ENCODE peak calls at places on chromosome 21, in eight cellular contexts. One of them, this sample, is unnamed. For H3K9me3, the result is how much of the 10 kb centered on the place peaks cover.

GRCh38 chr21:29148535-29148934 is 18.1 kb downstream of the MAP3K7CL start:
- DNase-seq in transverse colon: no peak
- DNase-seq in GM23248: peak
- DNase-seq in MM.1S: no peak
- DNase-seq in fibroblast of lung: peak
- DNase-seq in cardiac muscle cell: peak
- DNase-seq in breast epithelium: no peak
- DNase-seq in BE2C: no peak
- DNase-seq in this sample: peak

GRCh38 chr21:42221581-42222345 is 2.8 kb downstream of the ABCG1 start:
- DNase-seq in transverse colon: no peak
- DNase-seq in GM23248: no peak
- DNase-seq in MM.1S: no peak
- DNase-seq in fibroblast of lung: peak
- DNase-seq in cardiac muscle cell: peak
- DNase-seq in breast epithelium: no peak
- DNase-seq in BE2C: no peak
- DNase-seq in this sample: no peak

GRCh38 chr21:31658053-31658452 is 1.4 kb upstream of the SOD1 start:
- DNase-seq in transverse colon: peak
- DNase-seq in GM23248: no peak
- DNase-seq in MM.1S: no peak
- DNase-seq in fibroblast of lung: no peak
- DNase-seq in cardiac muscle cell: no peak
- DNase-seq in breast epithelium: no peak
- DNase-seq in BE2C: no peak
- DNase-seq in this sample: no peak

GRCh38 chr21:42434884-42435283 is 31.2 kb downstream of the UBASH3A start:
- DNase-seq in transverse colon: no peak
- DNase-seq in GM23248: no peak
- DNase-seq in MM.1S: no peak
- DNase-seq in fibroblast of lung: no peak
- DNase-seq in cardiac muscle cell: no peak
- DNase-seq in breast epithelium: no peak
- DNase-seq in BE2C: no peak
- DNase-seq in this sample: no peak

GRCh38 chr21:44012474-44013379 is 618 bp downstream of the TRAPPC10 start:
- DNase-seq in transverse colon: peak
- DNase-seq in GM23248: peak
- DNase-seq in MM.1S: peak
- DNase-seq in fibroblast of lung: peak
- DNase-seq in cardiac muscle cell: peak
- DNase-seq in breast epithelium: no peak
- DNase-seq in BE2C: peak
- DNase-seq in this sample: peak

GRCh38 chr21:44513389-44514217 is 26.4 kb downstream of the KRTAP10-1 start:
- DNase-seq in transverse colon: no peak
- DNase-seq in GM23248: no peak
- DNase-seq in MM.1S: no peak
- DNase-seq in fibroblast of lung: no peak
- DNase-seq in cardiac muscle cell: no peak
- DNase-seq in breast epithelium: no peak
- DNase-seq in BE2C: no peak
- DNase-seq in this sample: no peak

GRCh38 chr21:36504067-36505058 is 24.4 kb upstream of the CLDN14 start:
- DNase-seq in transverse colon: peak
- DNase-seq in GM23248: peak
- DNase-seq in MM.1S: peak
- DNase-seq in fibroblast of lung: peak
- DNase-seq in cardiac muscle cell: peak
- DNase-seq in breast epithelium: no peak
- DNase-seq in BE2C: peak
- DNase-seq in this sample: no peak

GRCh38 chr21:21788591-21788990 is 790.4 kb downstream of the NCAM2 start:
- DNase-seq in transverse colon: no peak
- DNase-seq in GM23248: no peak
- DNase-seq in MM.1S: no peak
- DNase-seq in fibroblast of lung: no peak
- DNase-seq in cardiac muscle cell: peak
- DNase-seq in breast epithelium: no peak
- DNase-seq in BE2C: no peak
- DNase-seq in this sample: no peak

GRCh38 chr21:37829447-37829846 is 86.8 kb downstream of the KCNJ6 start:
- DNase-seq in transverse colon: peak
- DNase-seq in GM23248: peak
- DNase-seq in MM.1S: no peak
- DNase-seq in fibroblast of lung: peak
- DNase-seq in cardiac muscle cell: peak
- DNase-seq in breast epithelium: no peak
- DNase-seq in BE2C: no peak
- DNase-seq in this sample: no peak

GRCh38 chr21:15653710-15654109 is 76.1 kb upstream of the USP25 start:
- DNase-seq in transverse colon: no peak
- DNase-seq in GM23248: no peak
- DNase-seq in MM.1S: no peak
- DNase-seq in fibroblast of lung: no peak
- DNase-seq in cardiac muscle cell: no peak
- DNase-seq in breast epithelium: no peak
- DNase-seq in BE2C: peak
- DNase-seq in this sample: no peak

GRCh38 chr21:35265170-35265877 is 216.2 kb upstream of the RUNX1 start:
- DNase-seq in transverse colon: no peak
- DNase-seq in GM23248: peak
- DNase-seq in MM.1S: no peak
- DNase-seq in fibroblast of lung: peak
- DNase-seq in cardiac muscle cell: no peak
- DNase-seq in breast epithelium: no peak
- DNase-seq in BE2C: no peak
- DNase-seq in this sample: no peak

GRCh38 chr21:44703731-44704635 is 7.0 kb downstream of the KRTAP10-12 start:
- DNase-seq in transverse colon: no peak
- DNase-seq in GM23248: no peak
- DNase-seq in MM.1S: no peak
- DNase-seq in fibroblast of lung: no peak
- DNase-seq in cardiac muscle cell: no peak
- DNase-seq in breast epithelium: no peak
- DNase-seq in BE2C: no peak
- DNase-seq in this sample: no peak

GRCh38 chr21:34878501-34878900 is 170.6 kb downstream of the RUNX1 start:
- DNase-seq in transverse colon: peak
- DNase-seq in GM23248: peak
- DNase-seq in MM.1S: no peak
- DNase-seq in fibroblast of lung: peak
- DNase-seq in cardiac muscle cell: no peak
- DNase-seq in breast epithelium: no peak
- DNase-seq in BE2C: no peak
- DNase-seq in this sample: no peak

GRCh38 chr21:15592271-15592860 is 137.4 kb upstream of the USP25 start:
- DNase-seq in transverse colon: no peak
- DNase-seq in GM23248: peak
- DNase-seq in MM.1S: peak
- DNase-seq in fibroblast of lung: peak
- DNase-seq in cardiac muscle cell: peak
- DNase-seq in breast epithelium: no peak
- DNase-seq in BE2C: no peak
- DNase-seq in this sample: no peak

GRCh38 chr21:17848228-17848627 is 29.1 kb upstream of the C21orf91 start:
- DNase-seq in transverse colon: peak
- DNase-seq in GM23248: peak
- DNase-seq in MM.1S: no peak
- DNase-seq in fibroblast of lung: peak
- DNase-seq in cardiac muscle cell: peak
- DNase-seq in breast epithelium: no peak
- DNase-seq in BE2C: no peak
- DNase-seq in this sample: no peak

GRCh38 chr21:34580181-34580700 is 34.7 kb downstream of the RCAN1 start:
- DNase-seq in transverse colon: peak
- DNase-seq in GM23248: peak
- DNase-seq in MM.1S: no peak
- DNase-seq in fibroblast of lung: no peak
- DNase-seq in cardiac muscle cell: peak
- DNase-seq in breast epithelium: no peak
- DNase-seq in BE2C: no peak
- DNase-seq in this sample: peak

GRCh38 chr21:41752231-41752681 is 14.6 kb downstream of the RIPK4 start:
- DNase-seq in transverse colon: no peak
- DNase-seq in GM23248: peak
- DNase-seq in MM.1S: no peak
- DNase-seq in fibroblast of lung: peak
- DNase-seq in cardiac muscle cell: peak
- DNase-seq in breast epithelium: no peak
- DNase-seq in BE2C: no peak
- DNase-seq in this sample: no peak

GRCh38 chr21:22889445-22889844 is 1891.2 kb downstream of the NCAM2 start:
- DNase-seq in transverse colon: no peak
- DNase-seq in GM23248: no peak
- DNase-seq in MM.1S: no peak
- DNase-seq in fibroblast of lung: no peak
- DNase-seq in cardiac muscle cell: no peak
- DNase-seq in breast epithelium: no peak
- DNase-seq in BE2C: no peak
- DNase-seq in this sample: no peak
- H3K9me3 ChIP-seq in transverse colon: under half
- H3K9me3 ChIP-seq in GM23248: under half
- H3K9me3 ChIP-seq in MM.1S: under half
- H3K9me3 ChIP-seq in fibroblast of lung: under half
- H3K9me3 ChIP-seq in cardiac muscle cell: under half
- H3K9me3 ChIP-seq in breast epithelium: under half
- H3K9me3 ChIP-seq in BE2C: under half
- H3K9me3 ChIP-seq in this sample: under half

DNA sequence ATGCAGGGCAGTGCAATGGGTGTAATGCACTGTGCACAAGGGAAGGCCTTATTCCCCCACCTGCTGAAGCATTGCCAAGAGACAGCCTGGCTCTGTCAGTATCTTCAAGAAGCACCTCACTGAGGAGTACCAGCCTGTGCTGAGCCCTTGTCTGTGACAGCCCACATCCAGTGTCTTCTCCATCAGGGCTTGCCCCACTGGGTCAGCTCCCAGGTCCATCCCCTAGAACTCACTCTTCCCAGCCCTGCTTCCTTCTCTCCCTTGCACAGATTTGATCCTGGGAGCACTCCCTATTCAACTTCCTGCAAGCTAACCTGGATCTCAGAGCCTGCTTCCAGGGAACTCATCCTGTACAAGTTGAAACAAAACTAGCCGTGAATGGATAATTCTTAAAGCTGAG is 33.6 kb upstream of the IFNGR2 start:
- DNase-seq in transverse colon: peak
- DNase-seq in GM23248: no peak
- DNase-seq in MM.1S: no peak
- DNase-seq in fibroblast of lung: no peak
- DNase-seq in cardiac muscle cell: no peak
- DNase-seq in breast epithelium: no peak
- DNase-seq in BE2C: no peak
- DNase-seq in this sample: no peak
- H3K9me3 ChIP-seq in transverse colon: under half
- H3K9me3 ChIP-seq in GM23248: under half
- H3K9me3 ChIP-seq in MM.1S: under half
- H3K9me3 ChIP-seq in fibroblast of lung: under half
- H3K9me3 ChIP-seq in cardiac muscle cell: under half
- H3K9me3 ChIP-seq in breast epithelium: under half
- H3K9me3 ChIP-seq in BE2C: under half
- H3K9me3 ChIP-seq in this sample: under half

GRCh38 chr21:45937721-45938452 is 43.7 kb upstream of the COL6A1 start:
- DNase-seq in transverse colon: no peak
- DNase-seq in GM23248: no peak
- DNase-seq in MM.1S: no peak
- DNase-seq in fibroblast of lung: no peak
- DNase-seq in cardiac muscle cell: no peak
- DNase-seq in breast epithelium: no peak
- DNase-seq in BE2C: no peak
- DNase-seq in this sample: no peak
- H3K9me3 ChIP-seq in transverse colon: under half
- H3K9me3 ChIP-seq in GM23248: under half
- H3K9me3 ChIP-seq in MM.1S: under half
- H3K9me3 ChIP-seq in fibroblast of lung: under half
- H3K9me3 ChIP-seq in cardiac muscle cell: under half
- H3K9me3 ChIP-seq in breast epithelium: under half
- H3K9me3 ChIP-seq in BE2C: under half
- H3K9me3 ChIP-seq in this sample: under half

DNA sequence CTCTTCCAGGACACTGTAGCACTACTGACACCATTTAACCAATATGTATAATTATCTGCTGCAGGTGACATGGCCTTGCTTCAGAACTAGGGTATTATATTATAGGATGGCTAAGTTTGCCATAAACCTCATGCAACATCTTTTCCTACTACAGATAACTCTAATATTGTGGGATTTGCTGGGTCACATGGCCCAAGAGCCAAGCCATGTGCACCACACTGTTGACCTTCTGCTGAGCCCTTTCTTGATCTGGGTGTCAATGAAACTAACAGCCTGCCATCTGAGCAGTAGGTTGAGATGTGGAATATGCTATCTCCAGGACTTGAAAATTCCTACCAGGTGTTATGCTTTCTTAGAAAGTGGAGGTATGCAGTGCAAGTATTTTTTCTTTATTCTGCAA is 2291.1 kb downstream of the MRPL39 start:
- DNase-seq in transverse colon: no peak
- DNase-seq in GM23248: no peak
- DNase-seq in MM.1S: no peak
- DNase-seq in fibroblast of lung: no peak
- DNase-seq in cardiac muscle cell: no peak
- DNase-seq in breast epithelium: no peak
- DNase-seq in BE2C: no peak
- DNase-seq in this sample: no peak
- H3K9me3 ChIP-seq in transverse colon: under half
- H3K9me3 ChIP-seq in GM23248: under half
- H3K9me3 ChIP-seq in MM.1S: under half
- H3K9me3 ChIP-seq in fibroblast of lung: under half
- H3K9me3 ChIP-seq in cardiac muscle cell: under half
- H3K9me3 ChIP-seq in breast epithelium: under half
- H3K9me3 ChIP-seq in BE2C: under half
- H3K9me3 ChIP-seq in this sample: under half

DNA sequence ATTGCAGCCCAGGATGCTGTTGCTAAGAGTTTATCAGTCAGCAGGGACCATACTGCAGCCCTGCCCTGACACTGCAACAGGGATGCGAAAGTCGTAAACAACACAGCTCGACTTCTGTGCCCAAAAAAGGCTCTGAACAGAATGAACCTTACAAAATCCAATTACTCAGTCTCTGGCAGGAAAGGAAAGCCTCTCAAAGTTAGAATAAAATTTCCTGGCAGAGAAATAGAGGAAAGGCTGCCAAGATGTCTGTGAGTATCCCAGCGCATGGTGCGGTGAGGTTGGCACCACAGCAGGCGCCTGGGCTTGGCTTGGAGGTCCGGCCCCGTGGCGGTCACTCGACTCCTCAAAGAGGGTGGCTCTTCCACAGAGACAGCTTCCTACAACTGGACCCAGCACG is 185.8 kb downstream of the PCP4 start:
- DNase-seq in transverse colon: peak
- DNase-seq in GM23248: no peak
- DNase-seq in MM.1S: no peak
- DNase-seq in fibroblast of lung: peak
- DNase-seq in cardiac muscle cell: no peak
- DNase-seq in breast epithelium: no peak
- DNase-seq in BE2C: no peak
- DNase-seq in this sample: peak
- H3K9me3 ChIP-seq in transverse colon: under half
- H3K9me3 ChIP-seq in GM23248: under half
- H3K9me3 ChIP-seq in MM.1S: under half
- H3K9me3 ChIP-seq in fibroblast of lung: under half
- H3K9me3 ChIP-seq in cardiac muscle cell: under half
- H3K9me3 ChIP-seq in breast epithelium: under half
- H3K9me3 ChIP-seq in BE2C: under half
- H3K9me3 ChIP-seq in this sample: under half

This sample was measured in right cardiac atrium.